ENCODE peak calls at places on chromosomes 16 and 17, in nine cellular contexts. Q, V, B, O, J, D, R, W and L are unnamed samples. For H3K4me1, the result is how much of the 10 kb centered on the place peaks cover.

GRCh38 chr16:1545044-1545736 is 11.7 kb downstream of the TMEM204 start:
- DNase-seq in Q (no peak), V (no peak), B (no peak), O (no peak), J (no peak), D (no peak), R (no peak), W (no peak), L (no peak)

GRCh38 chr17:35373532-35373983 is at the start of gene SLFN11:
- DNase-seq in Q (peak), V (peak), B (no peak), O (no peak), J (peak), D (peak), R (peak), W (peak), L (peak)

GRCh38 chr17:8142158-8142886 is 9.9 kb downstream of the PER1 start:
- DNase-seq in Q (no peak), V (no peak), B (no peak), O (no peak), J (no peak), D (no peak), R (no peak), W (peak), L (no peak)

GRCh38 chr16:11587643-11588247 is 1.0 kb upstream of the LITAF start:
- DNase-seq in Q (peak), V (no peak), B (no peak), O (no peak), J (no peak), D (no peak), R (no peak), W (no peak), L (no peak)

GRCh38 chr17:45429338-45430005 is 3.2 kb downstream of the ARHGAP27 start:
- DNase-seq in Q (peak), V (no peak), B (no peak), O (no peak), J (peak), D (no peak), R (no peak), W (no peak), L (peak)

GRCh38 chr17:77830816-77831490 is 127.5 kb upstream of the TNRC6C start:
- DNase-seq in Q (peak), V (no peak), B (no peak), O (no peak), J (no peak), D (no peak), R (no peak), W (peak), L (no peak)

GRCh38 chr16:82748026-82748425 is 121.3 kb downstream of the CDH13 start:
- DNase-seq in Q (no peak), V (no peak), B (no peak), O (no peak), J (no peak), D (peak), R (no peak), W (no peak), L (peak)

GRCh38 chr16:25298165-25298872 is 40.7 kb upstream of the ZKSCAN2 start:
- DNase-seq in Q (no peak), V (no peak), B (no peak), O (no peak), J (no peak), D (no peak), R (no peak), W (no peak), L (no peak)

GRCh38 chr16:88455610-88456355 is 2.7 kb downstream of the ZFPM1 start:
- DNase-seq in Q (peak), V (no peak), B (no peak), O (peak), J (peak), D (peak), R (peak), W (no peak), L (peak)

GRCh38 chr17:4163951-4164350 is 21.0 kb downstream of the CYB5D2 start:
- DNase-seq in Q (no peak), V (peak), B (no peak), O (no peak), J (no peak), D (no peak), R (no peak), W (no peak), L (peak)

GRCh38 chr16:9159839-9160550 is 68.6 kb downstream of the HAPSTR1 start:
- DNase-seq in Q (peak), V (peak), B (peak), O (peak), J (peak), D (peak), R (no peak), W (no peak), L (peak)

GRCh38 chr17:83200746-83201145 is 121.3 kb downstream of the METRNL start:
- DNase-seq in Q (peak), V (peak), B (no peak), O (no peak), J (no peak), D (no peak), R (no peak), W (peak), L (peak)

GRCh38 chr16:30184430-30185140 is 1.2 kb downstream of the CORO1A start:
- DNase-seq in Q (peak), V (no peak), B (no peak), O (no peak), J (no peak), D (peak), R (peak), W (peak), L (no peak)

GRCh38 chr17:16171613-16172012 is 43.7 kb downstream of the NCOR1 start:
- DNase-seq in Q (no peak), V (no peak), B (no peak), O (no peak), J (no peak), D (peak), R (no peak), W (no peak), L (no peak)

GRCh38 chr17:42135664-42136653 is 13.4 kb downstream of the HSPB9 start:
- DNase-seq in Q (peak), V (peak), B (no peak), O (peak), J (no peak), D (peak), R (no peak), W (peak), L (peak)

GRCh38 chr16:55634193-55634592 is 21.6 kb upstream of the SLC6A2 start:
- DNase-seq in Q (no peak), V (no peak), B (no peak), O (no peak), J (no peak), D (no peak), R (no peak), W (no peak), L (no peak)

GRCh38 chr17:796609-797008 is 14.5 kb downstream of the MRM3 start:
- DNase-seq in Q (no peak), V (no peak), B (no peak), O (no peak), J (no peak), D (no peak), R (no peak), W (no peak), L (no peak)

GRCh38 chr17:68210570-68210969 is 37.3 kb upstream of the AMZ2 start:
- DNase-seq in Q (no peak), V (no peak), B (no peak), O (no peak), J (no peak), D (no peak), R (no peak), W (no peak), L (no peak)

GRCh38 chr16:52265446-52265861 is 281.5 kb downstream of the TOX3 start:
- DNase-seq in Q (no peak), V (no peak), B (peak), O (no peak), J (peak), D (no peak), R (no peak), W (no peak), L (no peak)

GRCh38 chr16:81446318-81447275 is 2.0 kb downstream of the CMIP start:
- DNase-seq in Q (no peak), V (no peak), B (no peak), O (no peak), J (no peak), D (peak), R (no peak), W (no peak), L (peak)

GRCh38 chr17:7004398-7005253 is 7.8 kb upstream of the RNASEK start:
- DNase-seq in Q (no peak), V (peak), B (no peak), O (peak), J (peak), D (peak), R (no peak), W (no peak), L (peak)

GRCh38 chr17:74736423-74737298 is at the start of gene RAB37:
- DNase-seq in Q (peak), V (no peak), B (no peak), O (peak), J (peak), D (peak), R (peak), W (no peak), L (peak)

GRCh38 chr17:13576661-13577526 is 24.8 kb downstream of the HS3ST3A1 start:
- DNase-seq in Q (no peak), V (no peak), B (no peak), O (peak), J (no peak), D (no peak), R (no peak), W (no peak), L (no peak)

GRCh38 chr16:69195371-69196029 is 8.5 kb downstream of the SNTB2 start:
- DNase-seq in Q (no peak), V (no peak), B (no peak), O (no peak), J (no peak), D (no peak), R (no peak), W (no peak), L (no peak)

GRCh38 chr16:11464241-11464640 is 119.0 kb downstream of the RMI2 start:
- DNase-seq in Q (no peak), V (no peak), B (no peak), O (no peak), J (no peak), D (no peak), R (no peak), W (no peak), L (no peak)

GRCh38 chr16:31427441-31428276 is 501 bp downstream of the COX6A2 start:
- DNase-seq in Q (peak), V (peak), B (no peak), O (no peak), J (no peak), D (peak), R (peak), W (peak), L (peak)

GRCh38 chr17:57266842-57267241 is 10.5 kb downstream of the MSI2 start:
- DNase-seq in Q (no peak), V (no peak), B (no peak), O (no peak), J (no peak), D (no peak), R (no peak), W (no peak), L (no peak)

GRCh38 chr17:43701318-43701743 is 39.6 kb upstream of the MEOX1 start:
- DNase-seq in Q (peak), V (no peak), B (no peak), O (no peak), J (no peak), D (peak), R (peak), W (no peak), L (peak)

GRCh38 chr17:55549140-55549539 is 37.9 kb upstream of the SMIM36 start:
- DNase-seq in Q (no peak), V (no peak), B (no peak), O (peak), J (peak), D (no peak), R (no peak), W (no peak), L (peak)

GRCh38 chr17:73947281-73947975 is 256.1 kb upstream of the RPL38 start:
- DNase-seq in Q (no peak), V (no peak), B (no peak), O (no peak), J (no peak), D (peak), R (no peak), W (no peak), L (no peak)

GRCh38 chr17:2551493-2551892 is 39.8 kb upstream of the METTL16 start:
- DNase-seq in Q (no peak), V (no peak), B (no peak), O (no peak), J (peak), D (no peak), R (no peak), W (no peak), L (no peak)

DNA sequence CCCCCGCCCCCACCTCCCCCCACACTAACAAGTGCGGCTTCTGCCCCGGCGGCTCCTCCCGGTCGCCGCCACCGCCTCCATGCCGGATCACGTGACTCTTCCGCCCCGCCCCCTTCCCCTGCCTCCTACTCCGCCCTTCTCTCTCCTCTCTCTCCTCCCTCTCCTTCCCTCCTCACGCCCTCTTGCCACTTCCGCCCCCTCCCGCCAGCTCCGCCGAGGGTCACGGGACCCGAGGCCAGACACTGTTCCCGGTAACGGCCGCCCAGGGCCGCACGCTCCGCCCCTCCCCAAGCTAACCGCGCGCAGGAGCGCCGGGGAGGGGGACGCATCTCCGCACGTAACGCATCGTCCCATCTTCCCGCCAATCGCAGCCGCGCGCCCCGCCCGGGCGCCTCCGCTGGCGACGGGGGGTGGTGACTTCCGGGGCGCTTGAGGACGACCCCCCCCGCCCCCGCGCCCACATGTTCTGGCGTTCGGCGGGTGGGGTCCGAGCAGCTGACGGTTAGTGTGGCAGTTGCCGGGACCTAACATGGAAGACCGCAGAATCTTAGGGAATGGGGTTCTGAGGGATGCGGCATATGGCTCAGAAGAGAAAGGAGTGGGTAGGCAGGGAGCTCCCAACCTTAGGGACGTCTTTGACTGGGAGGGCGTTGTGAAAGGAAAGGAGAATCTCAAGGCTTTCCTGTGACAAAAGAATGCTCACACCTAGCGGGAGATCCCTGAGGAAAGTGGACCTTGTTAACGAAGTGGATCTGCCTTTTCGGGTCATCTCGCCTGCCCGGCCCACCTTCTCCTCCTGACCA is at the start of gene USP32:
- DNase-seq in Q (peak), V (peak), B (peak), O (peak), J (peak), D (peak), R (peak), W (peak), L (peak)
- H3K4me1 ChIP-seq in Q (under half), V (under half), B (under half), O (under half), J (under half), D (under half), R (under half), W (under half), L (under half)

GRCh38 chr17:40738553-40738952 is 16.6 kb downstream of the KRT25 start:
- DNase-seq in Q (no peak), V (no peak), B (no peak), O (no peak), J (no peak), D (no peak), R (no peak), W (no peak), L (no peak)
- H3K27ac ChIP-seq in Q (no peak), V (no peak), B (no peak), O (no peak), J (no peak), D (no peak), R (no peak), W (no peak), L (no peak)

GRCh38 chr16:57299009-57299718 is 14.7 kb upstream of the PLLP start:
- DNase-seq in Q (no peak), V (no peak), B (no peak), O (no peak), J (no peak), D (no peak), R (no peak), W (peak), L (peak)
- H3K4me1 ChIP-seq in Q (under half), V (under half), B (under half), O (under half), J (under half), D (under half), R (under half), W (under half), L (under half)

GRCh38 chr17:38747385-38748328 is 479 bp downstream of the PCGF2 start:
- DNase-seq in Q (peak), V (peak), B (no peak), O (no peak), J (peak), D (no peak), R (no peak), W (no peak), L (peak)
- H3K27ac ChIP-seq in Q (peak), V (peak), B (peak), O (peak), J (peak), D (peak), R (no peak), W (peak), L (no peak)

DNA sequence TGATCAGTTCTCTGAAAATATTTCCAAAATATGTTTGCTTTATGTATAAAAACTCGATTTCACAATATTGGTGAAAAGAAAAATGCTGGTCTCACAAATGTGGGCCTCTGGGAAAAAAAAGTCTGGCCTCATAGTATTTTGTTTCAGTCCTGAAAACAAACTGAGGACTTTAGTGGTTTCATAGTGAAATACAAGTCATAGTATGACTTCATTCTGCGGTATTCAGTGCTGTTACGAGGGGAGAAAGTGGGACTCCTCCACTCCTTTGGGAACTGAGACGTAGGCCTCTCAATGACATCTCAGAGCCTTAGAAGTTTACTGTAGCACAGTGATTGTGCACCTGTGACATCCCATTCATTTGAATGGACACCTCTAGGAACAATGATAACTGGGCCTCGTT is 56.0 kb downstream of the CYB561 start:
- DNase-seq in Q (no peak), V (no peak), B (no peak), O (no peak), J (no peak), D (no peak), R (no peak), W (no peak), L (no peak)
- H3K4me1 ChIP-seq in Q (under half), V (under half), B (under half), O (under half), J (under half), D (under half), R (under half), W (under half), L (under half)